ENCODE peak calls at places on chromosomes 1 and 21, in six cellular contexts. M is mesendoderm, F is neuronal stem cell, I is IMR-90, U is H1, K is mesenchymal stem cell. A is an unnamed sample.

GRCh38 chr1:182913401-182913800 is 39.6 kb downstream of the SHCBP1L start:
- DNase-seq in I (no peak), U (no peak), M (no peak), F (no peak), K (no peak), A (no peak)

GRCh38 chr1:54604572-54605370 is 18.6 kb downstream of the FAM151A start:
- DNase-seq in U (no peak), M (no peak), F (no peak), I (no peak), K (no peak), A (no peak)

GRCh38 chr21:41763398-41763931 is 3.4 kb downstream of the RIPK4 start:
- DNase-seq in K (no peak), F (no peak), I (no peak), M (peak), U (no peak), A (no peak)

GRCh38 chr1:23446644-23447310 is 22.2 kb upstream of the TCEA3 start:
- DNase-seq in I (no peak), K (no peak), M (no peak), U (no peak), F (no peak), A (no peak)

GRCh38 chr21:43717967-43718871 is 710 bp upstream of the PDXK start:
- DNase-seq in K (no peak), U (no peak), F (no peak), M (no peak), I (no peak), A (peak)

GRCh38 chr1:236773919-236774318 is 21.2 kb upstream of the MTR start:
- DNase-seq in U (no peak), F (no peak), I (no peak), M (no peak), K (no peak), A (no peak)

GRCh38 chr1:117967472-117967871 is 37.9 kb downstream of the WDR3 start:
- DNase-seq in F (peak), K (peak), I (peak), U (no peak), M (peak), A (no peak)

GRCh38 chr1:110155878-110156522 is 5.7 kb downstream of the SLC6A17 start:
- DNase-seq in F (peak), K (peak), I (peak), U (no peak), M (peak), A (peak)

DNA sequence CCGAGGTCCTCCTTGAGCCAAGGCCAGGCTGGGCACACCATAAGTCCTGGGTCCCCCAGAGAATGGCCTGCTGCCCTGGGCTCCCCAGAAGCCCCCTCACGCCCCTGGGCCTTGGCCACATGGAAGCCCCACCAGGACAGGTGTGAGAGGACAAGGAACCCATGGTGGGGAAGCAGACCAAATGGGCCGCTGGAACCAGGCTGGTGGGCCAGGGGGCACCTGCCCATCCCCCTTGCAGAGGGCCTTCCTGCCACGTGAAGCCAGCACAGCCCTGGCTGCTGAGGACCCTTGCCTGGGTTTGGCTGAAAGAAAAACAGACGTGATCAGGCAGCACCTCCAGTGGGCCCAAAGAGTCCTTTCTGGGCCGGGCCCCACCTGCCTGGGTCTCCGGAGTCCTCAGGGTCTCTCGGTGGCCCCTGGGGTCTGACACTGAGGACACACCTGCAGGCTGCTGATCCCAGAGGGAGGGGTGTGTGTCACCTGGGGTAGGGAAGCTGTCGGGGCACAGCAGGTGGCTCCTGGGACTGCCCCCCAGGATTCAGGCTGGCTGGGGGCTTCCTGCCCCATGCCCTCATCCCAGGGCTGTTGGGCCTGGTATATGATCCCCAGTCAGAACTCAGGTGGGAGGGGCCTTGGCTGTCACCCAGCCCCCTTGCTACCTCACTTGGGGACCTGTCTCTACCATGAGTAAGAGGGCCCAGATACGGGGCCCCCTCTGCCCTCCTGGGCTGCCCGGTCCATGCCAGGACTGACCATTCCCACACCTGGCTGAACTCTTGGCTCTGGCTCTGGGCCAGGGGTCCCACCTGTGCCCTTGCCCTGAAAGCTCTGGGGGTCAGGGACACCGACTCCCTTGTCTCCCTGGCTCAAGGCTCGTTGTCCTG is 3.3 kb upstream of the SMYD3 start:
- DNase-seq in I (no peak), U (no peak), M (no peak), K (no peak), F (no peak), A (no peak)
- H2AK5ac ChIP-seq in I (no peak), U (no peak), M (no peak), K (no peak), F (no peak), A (no peak)

GRCh38 chr1:31099283-31100063 is 34.0 kb upstream of the PUM1 start:
- DNase-seq in U (no peak), F (no peak), K (no peak), M (no peak), I (no peak), A (no peak)
- H2AK5ac ChIP-seq in U (no peak), F (no peak), K (peak), M (no peak), I (no peak), A (no peak)

GRCh38 chr1:37553927-37554808 is at the start of gene SNIP1:
- DNase-seq in U (peak), M (peak), I (peak), K (peak), F (peak), A (peak)
- H2AK5ac ChIP-seq in U (no peak), M (no peak), I (peak), K (no peak), F (no peak), A (no peak)

DNA sequence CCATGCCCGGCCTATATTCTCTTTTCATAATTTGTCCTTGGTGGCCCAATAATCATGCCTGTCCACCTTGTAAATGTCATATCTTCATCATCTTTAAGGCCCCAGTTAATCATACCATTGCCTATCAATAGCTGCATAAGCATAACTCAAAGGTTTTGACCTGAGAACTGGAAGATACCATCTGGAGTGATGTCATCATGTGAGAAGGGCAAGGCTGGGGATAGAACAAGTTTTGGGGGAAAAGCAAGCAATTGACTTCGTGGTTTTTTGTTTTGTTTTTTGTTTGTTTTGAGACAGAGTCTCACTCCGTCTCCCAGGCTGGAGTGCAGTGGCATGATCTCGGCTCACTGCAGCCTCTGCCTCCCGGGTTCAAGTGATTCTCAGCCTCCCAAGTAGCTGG is 6.2 kb downstream of the UBIAD1 start:
- DNase-seq in F (no peak), K (no peak), M (no peak), U (no peak), I (no peak), A (no peak)
- H2AK5ac ChIP-seq in F (no peak), K (no peak), M (no peak), U (no peak), I (no peak), A (no peak)

A was measured in H9.